ENCODE peak calls at places on chromosomes 16 and 17, in eight cellular contexts. H is A549, V is thyroid gland, L is IMR-90, R is OCI-LY7, N is brain microvascular endothelial cell, P is left ventricle myocardium inferior, A is tibial nerve. X is an unnamed sample.

GRCh38 chr17:76872221-76872873 is 4.1 kb downstream of the MGAT5B start:
- DNase-seq in H (peak), V (no peak), L (peak), R (no peak), N (peak), P (no peak), A (no peak), X (peak)

GRCh38 chr17:58302171-58302918 is 21.6 kb upstream of the MPO start:
- DNase-seq in H (no peak), V (no peak), L (no peak), R (peak), N (no peak), P (no peak), A (no peak), X (no peak)

GRCh38 chr17:50630524-50631194 is 4.0 kb upstream of the ABCC3 start:
- DNase-seq in H (peak), V (peak), L (no peak), R (peak), N (no peak), P (no peak), A (peak), X (no peak)

GRCh38 chr16:58733248-58733670 is 857 bp downstream of the GOT2 start:
- DNase-seq in H (no peak), V (no peak), L (peak), R (peak), N (no peak), P (no peak), A (no peak), X (no peak)

GRCh38 chr16:63130942-63131341 is 1094.7 kb upstream of the CDH8 start:
- DNase-seq in H (no peak), V (no peak), L (no peak), R (no peak), N (no peak), P (no peak), A (no peak), X (no peak)

GRCh38 chr17:62892870-62893338 is 73.1 kb upstream of the TANC2 start:
- DNase-seq in H (peak), V (no peak), L (peak), R (no peak), N (peak), P (peak), A (peak), X (peak)

GRCh38 chr17:19573075-19573474 is 39.4 kb downstream of the SLC47A1 start:
- DNase-seq in H (no peak), V (no peak), L (peak), R (no peak), N (no peak), P (no peak), A (no peak), X (no peak)

GRCh38 chr17:9389116-9389515 is 186.5 kb downstream of the STX8 start:
- DNase-seq in H (peak), V (no peak), L (peak), R (no peak), N (peak), P (no peak), A (no peak), X (peak)

GRCh38 chr16:66485361-66485760 is 58.3 kb downstream of the BEAN1 start:
- DNase-seq in H (no peak), V (no peak), L (no peak), R (no peak), N (no peak), P (no peak), A (no peak), X (no peak)

GRCh38 chr16:64416232-64417010 is 705.4 kb downstream of the CDH11 start:
- DNase-seq in H (no peak), V (no peak), L (peak), R (peak), N (peak), P (no peak), A (no peak), X (peak)

DNA sequence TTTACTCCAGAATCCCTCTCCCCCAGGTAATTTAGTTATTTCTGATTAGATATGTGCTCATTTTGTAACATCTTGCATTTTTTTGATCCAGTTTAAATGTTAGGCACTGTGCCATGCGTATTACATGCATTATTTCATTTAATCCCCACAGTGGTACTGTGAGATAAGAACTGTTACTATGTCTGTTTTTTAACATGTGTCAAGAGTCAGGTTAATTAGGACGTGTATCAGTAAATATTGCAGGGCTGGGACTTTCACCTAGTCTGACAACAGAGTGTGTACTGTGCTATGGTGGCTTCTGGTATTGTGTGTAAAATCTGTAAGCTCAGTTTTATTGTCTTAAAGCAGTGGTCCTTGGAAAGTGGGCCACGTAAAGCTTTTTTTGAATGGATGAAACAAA is 10.6 kb downstream of the RSPRY1 start:
- DNase-seq in H (no peak), V (no peak), L (no peak), R (no peak), N (no peak), P (no peak), A (no peak), X (no peak)
- H3K27ac ChIP-seq in H (peak), V (peak), L (no peak), R (no peak), N (no peak), P (no peak), A (no peak), X (no peak)

GRCh38 chr16:12758031-12758669 is 45.5 kb downstream of the CPPED1 start:
- DNase-seq in H (no peak), V (no peak), L (no peak), R (no peak), N (no peak), P (no peak), A (no peak), X (no peak)

GRCh38 chr16:12757546-12757945 is 46.1 kb downstream of the CPPED1 start:
- DNase-seq in H (no peak), V (no peak), L (no peak), R (no peak), N (no peak), P (no peak), A (no peak), X (no peak)

GRCh38 chr16:12763517-12763916 is 40.2 kb downstream of the CPPED1 start:
- DNase-seq in H (no peak), V (no peak), L (peak), R (no peak), N (peak), P (no peak), A (no peak), X (no peak)

GRCh38 chr16:12758670-12759558 is 44.8 kb downstream of the CPPED1 start:
- DNase-seq in H (no peak), V (no peak), L (no peak), R (peak), N (no peak), P (no peak), A (no peak), X (no peak)

GRCh38 chr16:12760819-12761611 is 42.7 kb downstream of the CPPED1 start:
- DNase-seq in H (no peak), V (no peak), L (no peak), R (peak), N (no peak), P (no peak), A (no peak), X (no peak)
- H3K27ac ChIP-seq in H (no peak), V (no peak), L (no peak), R (peak), N (no peak), P (no peak), A (no peak), X (no peak)

GRCh38 chr17:27455914-27456680 is at the start of gene KSR1:
- DNase-seq in H (peak), V (peak), L (peak), R (peak), N (peak), P (peak), A (peak), X (no peak)
- H3K27ac ChIP-seq in H (peak), V (peak), L (peak), R (no peak), N (peak), P (peak), A (peak), X (no peak)

GRCh38 chr16:84462296-84463210 is 41.9 kb downstream of the MEAK7 start:
- DNase-seq in H (no peak), V (no peak), L (no peak), R (no peak), N (no peak), P (no peak), A (no peak), X (no peak)
- H3K27ac ChIP-seq in H (no peak), V (no peak), L (no peak), R (no peak), N (no peak), P (no peak), A (no peak), X (no peak)

GRCh38 chr17:29068828-29069227 is 25.9 kb downstream of the PIPOX start:
- DNase-seq in H (no peak), V (no peak), L (no peak), R (no peak), N (no peak), P (no peak), A (no peak), X (no peak)

GRCh38 chr17:29069526-29070041 is 26.6 kb downstream of the PIPOX start:
- DNase-seq in H (no peak), V (no peak), L (peak), R (no peak), N (no peak), P (no peak), A (no peak), X (peak)

GRCh38 chr17:29070795-29071194 is 27.9 kb downstream of the PIPOX start:
- DNase-seq in H (no peak), V (no peak), L (no peak), R (no peak), N (no peak), P (no peak), A (no peak), X (no peak)

GRCh38 chr17:29071303-29071702 is 28.4 kb downstream of the PIPOX start:
- DNase-seq in H (no peak), V (no peak), L (no peak), R (no peak), N (no peak), P (no peak), A (no peak), X (no peak)

DNA sequence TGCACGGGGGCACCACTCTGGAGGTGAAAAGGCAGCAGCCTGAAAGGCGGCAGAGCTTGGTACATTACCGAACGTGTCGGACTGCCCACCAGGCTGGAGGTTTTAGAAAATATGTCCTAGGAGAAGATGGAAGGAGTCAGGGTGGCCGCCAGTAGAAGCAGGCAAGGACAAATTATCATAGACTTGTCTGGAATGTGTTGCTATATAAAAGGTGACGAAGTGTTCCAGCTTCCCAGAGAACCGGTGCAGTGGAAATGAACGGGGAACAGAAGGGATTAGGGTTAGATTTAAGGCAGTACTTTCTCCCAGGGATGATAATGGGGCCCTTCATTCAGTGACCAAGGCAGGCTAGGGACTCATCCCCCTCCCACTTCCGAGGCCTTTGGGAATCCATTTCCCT is 27.4 kb downstream of the PIPOX start:
- DNase-seq in H (no peak), V (no peak), L (no peak), R (no peak), N (no peak), P (no peak), A (no peak), X (no peak)
- H3K27ac ChIP-seq in H (no peak), V (no peak), L (no peak), R (no peak), N (no peak), P (peak), A (no peak), X (no peak)

DNA sequence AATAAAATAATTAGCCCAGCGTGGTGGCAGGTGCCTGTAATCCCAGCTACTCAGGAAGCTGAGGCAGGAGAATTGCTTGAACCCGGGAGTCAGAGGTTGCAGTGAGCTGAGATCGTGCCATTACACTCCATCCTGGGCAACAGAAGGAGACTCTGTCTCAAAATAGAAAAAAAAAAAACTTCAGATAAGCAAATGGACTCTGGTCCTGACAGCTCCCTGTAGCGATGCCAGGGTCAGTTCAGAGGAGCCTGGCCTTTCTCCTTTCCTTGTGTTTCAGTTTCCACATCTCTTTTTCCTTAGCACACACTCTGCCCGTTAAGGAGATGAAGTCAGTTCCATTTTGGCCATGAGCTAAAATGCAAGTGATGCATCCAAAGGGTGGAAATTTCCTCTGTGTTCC is 11.6 kb upstream of the GRB2 start:
- DNase-seq in H (no peak), V (no peak), L (no peak), R (no peak), N (no peak), P (no peak), A (no peak), X (no peak)
- H3K27ac ChIP-seq in H (no peak), V (no peak), L (no peak), R (no peak), N (no peak), P (peak), A (no peak), X (no peak)

GRCh38 chr16:75624921-75625334 is 1.8 kb upstream of the ADAT1 start:
- DNase-seq in H (peak), V (no peak), L (peak), R (no peak), N (no peak), P (no peak), A (no peak), X (no peak)
- H3K27ac ChIP-seq in H (no peak), V (no peak), L (no peak), R (no peak), N (no peak), P (no peak), A (no peak), X (no peak)

DNA sequence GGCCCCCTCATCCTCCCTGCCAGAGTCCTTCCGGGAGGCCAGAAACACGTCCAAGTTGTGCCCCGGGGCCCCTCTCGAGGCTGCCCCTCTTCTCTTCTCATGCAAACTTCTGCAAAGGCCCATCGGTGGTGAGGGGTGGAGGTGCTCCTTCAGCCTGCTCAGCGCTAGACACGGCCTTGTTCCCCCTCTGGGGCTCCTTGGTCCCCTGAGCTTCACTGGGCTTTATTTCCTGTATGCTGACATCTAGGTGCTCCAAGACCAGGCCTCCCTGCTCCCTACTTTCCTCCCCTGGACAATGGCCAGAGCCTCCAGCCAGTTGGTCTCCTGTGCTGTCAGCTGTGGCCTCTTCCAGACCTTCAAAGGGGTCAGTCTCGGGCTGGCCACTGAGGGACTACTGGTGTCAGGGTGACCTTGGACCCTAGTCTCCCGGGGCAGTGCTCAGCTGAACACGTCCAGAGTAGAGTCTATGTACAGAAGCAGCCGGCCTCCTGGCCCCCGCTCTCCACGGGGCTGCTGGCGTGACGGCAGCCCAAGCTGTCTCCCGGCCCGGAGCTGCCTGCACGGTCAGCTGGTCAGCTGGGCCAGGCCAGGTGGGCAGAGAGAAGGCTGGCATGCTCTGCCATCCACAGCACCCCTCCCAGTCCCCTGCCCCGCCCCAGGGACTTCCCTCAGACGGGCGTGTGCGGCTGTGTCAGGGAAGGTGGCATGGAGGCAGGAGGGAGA is 1.7 kb upstream of the PRR35 start:
- DNase-seq in H (no peak), V (peak), L (no peak), R (no peak), N (no peak), P (peak), A (no peak), X (no peak)
- H3K27ac ChIP-seq in H (no peak), V (no peak), L (no peak), R (no peak), N (no peak), P (no peak), A (no peak), X (no peak)

X was measured in foreskin keratinocyte.